ENCODE peak calls at places on chromosomes 16 and 17, in nine cellular contexts. J, O, C, X, I, S, D, B and Z are unnamed samples.

GRCh38 chr16:86911311-86911999 is 333.1 kb downstream of the FOXL1 start:
- DNase-seq in D (no peak), X (no peak), I (no peak), O (no peak), B (no peak), J (no peak), S (no peak), C (no peak), Z (peak)

GRCh38 chr17:41655611-41656111 is 31.3 kb upstream of the KRT17 start:
- DNase-seq in O (no peak), X (no peak), J (no peak), C (peak), S (no peak), I (no peak), B (no peak), D (no peak), Z (no peak)

GRCh38 chr17:34445145-34445544 is 82.1 kb upstream of the CCL1 start:
- DNase-seq in J (no peak), S (no peak), B (no peak), X (no peak), D (no peak), C (no peak), O (no peak), I (no peak), Z (no peak)

GRCh38 chr16:67449328-67449727 is 18.4 kb downstream of the HSD11B2 start:
- DNase-seq in O (no peak), X (no peak), J (no peak), S (no peak), I (no peak), B (no peak), D (no peak), C (no peak), Z (no peak)

GRCh38 chr17:17382901-17383300 is 79.7 kb downstream of the NT5M start:
- DNase-seq in D (no peak), O (no peak), J (no peak), X (no peak), S (no peak), I (no peak), B (no peak), C (no peak), Z (no peak)

GRCh38 chr17:17913695-17914332 is 58.4 kb downstream of the TOM1L2 start:
- DNase-seq in S (peak), D (peak), B (peak), C (peak), I (peak), X (peak), O (peak), J (no peak), Z (peak)

GRCh38 chr16:50861926-50862325 is 120.0 kb downstream of the CYLD start:
- DNase-seq in X (no peak), J (no peak), D (no peak), O (peak), S (peak), I (no peak), C (no peak), B (no peak), Z (no peak)

GRCh38 chr17:43226393-43226792 is 2.0 kb downstream of the CCDC200 start:
- DNase-seq in I (no peak), B (no peak), C (no peak), O (no peak), X (no peak), J (no peak), S (no peak), D (no peak), Z (peak)

GRCh38 chr16:68655806-68656205 is 10.7 kb downstream of the CDH3 start:
- DNase-seq in B (no peak), D (no peak), I (no peak), S (no peak), X (no peak), J (no peak), C (no peak), O (no peak), Z (no peak)

GRCh38 chr17:28758411-28759121 is 14.8 kb downstream of the TRAF4 start:
- DNase-seq in S (no peak), B (no peak), D (no peak), I (no peak), C (no peak), X (no peak), J (no peak), O (no peak), Z (peak)

GRCh38 chr17:74785096-74785980 is 9.2 kb upstream of the NAT9 start:
- DNase-seq in B (no peak), I (no peak), O (no peak), S (no peak), J (no peak), C (no peak), D (no peak), X (no peak), Z (no peak)

GRCh38 chr17:4101127-4101798 is 41.6 kb downstream of the ZZEF1 start:
- DNase-seq in I (no peak), C (no peak), X (no peak), D (peak), O (no peak), B (no peak), S (peak), J (no peak), Z (no peak)

GRCh38 chr17:71760062-71760720 is 360.6 kb upstream of the SOX9 start:
- DNase-seq in S (peak), J (no peak), C (no peak), B (no peak), X (no peak), D (no peak), O (peak), I (no peak), Z (no peak)

GRCh38 chr17:12622726-12623125 is 43.0 kb upstream of the MYOCD start:
- DNase-seq in O (no peak), D (no peak), J (no peak), S (peak), C (no peak), X (peak), I (no peak), B (no peak), Z (no peak)

GRCh38 chr17:47872651-47873161 is 21.7 kb upstream of the SP6 start:
- DNase-seq in J (no peak), I (no peak), D (no peak), C (no peak), S (peak), X (no peak), O (no peak), B (no peak), Z (no peak)

GRCh38 chr17:12588531-12588930 is 77.2 kb upstream of the MYOCD start:
- DNase-seq in S (no peak), D (no peak), O (no peak), X (no peak), C (no peak), I (no peak), J (no peak), B (no peak), Z (no peak)

GRCh38 chr16:12082207-12082606 is 105.7 kb downstream of the SNX29 start:
- DNase-seq in I (no peak), D (no peak), X (no peak), C (no peak), S (no peak), O (no peak), B (no peak), J (no peak), Z (peak)

GRCh38 chr16:69709456-69710084 is 16.8 kb downstream of the NQO1 start:
- DNase-seq in C (peak), I (peak), X (no peak), O (no peak), J (peak), S (peak), D (no peak), B (no peak), Z (no peak)

GRCh38 chr17:80926601-80927250 is 64.9 kb upstream of the CHMP6 start:
- DNase-seq in I (no peak), D (peak), O (no peak), C (peak), X (no peak), J (no peak), S (no peak), B (no peak), Z (no peak)

GRCh38 chr16:11401161-11402050 is 56.1 kb downstream of the RMI2 start:
- DNase-seq in J (no peak), D (no peak), O (no peak), B (no peak), X (no peak), C (no peak), I (no peak), S (no peak), Z (peak)

GRCh38 chr17:78316867-78317816 is 42.7 kb downstream of the SOCS3 start:
- DNase-seq in D (no peak), B (no peak), I (no peak), X (no peak), C (peak), O (no peak), S (peak), J (no peak), Z (no peak)

GRCh38 chr17:64689106-64689505 is 27.0 kb upstream of the SMURF2 start:
- DNase-seq in D (no peak), I (no peak), B (no peak), X (no peak), O (no peak), C (no peak), J (no peak), S (no peak), Z (no peak)

GRCh38 chr17:64698725-64699124 is 36.6 kb upstream of the SMURF2 start:
- DNase-seq in I (no peak), X (no peak), J (no peak), O (no peak), D (no peak), B (no peak), S (peak), C (no peak), Z (no peak)

GRCh38 chr17:64688481-64688880 is 26.4 kb upstream of the SMURF2 start:
- DNase-seq in D (no peak), J (no peak), S (no peak), C (no peak), O (no peak), X (no peak), I (no peak), B (no peak), Z (no peak)

GRCh38 chr17:64692187-64692586 is 30.1 kb upstream of the SMURF2 start:
- DNase-seq in X (no peak), S (peak), O (no peak), J (no peak), I (no peak), D (no peak), C (no peak), B (no peak), Z (no peak)

DNA sequence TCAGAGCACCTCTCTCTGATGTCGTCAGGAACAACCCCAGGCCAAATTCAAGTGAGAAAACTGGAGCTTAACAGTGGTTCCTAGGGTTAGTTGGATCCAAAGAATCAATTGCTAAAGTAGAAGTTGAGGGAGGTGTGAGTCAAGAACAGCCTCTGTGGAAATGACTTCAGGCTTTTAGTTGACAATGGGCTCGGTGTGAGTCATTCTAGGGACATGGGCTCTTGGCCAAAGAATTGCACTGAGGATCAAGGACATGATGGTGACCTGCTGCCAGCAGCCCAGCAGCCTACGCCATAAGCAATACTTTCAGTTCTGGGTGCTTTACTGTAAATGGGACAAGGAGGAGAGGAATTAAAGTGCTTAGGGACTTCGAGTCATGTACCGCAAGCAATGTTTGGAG is 32.1 kb upstream of the SMURF2 start:
- DNase-seq in B (no peak), J (no peak), C (no peak), S (peak), D (no peak), O (no peak), X (peak), I (no peak), Z (no peak)
- H3K27ac ChIP-seq in B (no peak), J (no peak), C (no peak), S (peak), D (no peak), O (no peak), X (no peak), I (no peak), Z (no peak)

DNA sequence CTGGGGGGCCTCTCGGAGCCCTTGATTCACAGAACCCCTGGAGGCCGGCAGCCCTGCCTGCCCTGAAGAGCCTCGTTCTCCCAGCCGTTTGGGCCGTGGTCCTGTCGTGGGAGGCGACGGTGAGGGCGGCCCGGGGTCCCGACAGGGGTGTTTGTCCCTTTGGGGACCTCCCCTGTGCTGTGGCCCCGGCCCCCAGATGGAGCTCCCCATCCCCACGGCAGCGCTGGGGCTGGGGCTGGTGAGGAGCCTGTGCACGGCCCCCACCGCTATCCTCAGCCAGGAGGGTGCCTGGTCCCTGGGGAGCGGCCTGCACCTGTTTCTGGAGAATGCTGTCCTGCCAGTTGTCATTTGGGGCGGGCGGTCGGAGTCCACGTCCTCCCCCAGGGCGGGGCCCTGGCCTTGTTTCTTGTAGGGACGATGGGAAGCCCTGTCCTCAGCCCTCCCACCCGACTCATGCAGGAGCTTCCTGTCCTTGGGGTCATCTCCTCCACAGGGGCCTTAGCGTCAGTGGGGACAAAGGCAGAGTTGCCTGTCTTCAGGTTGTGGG is 6.7 kb downstream of the CAPN15 start:
- DNase-seq in S (no peak), D (no peak), X (no peak), I (no peak), C (no peak), O (no peak), B (no peak), J (no peak), Z (no peak)
- H3K4me3 ChIP-seq in S (no peak), D (no peak), X (no peak), I (no peak), C (no peak), O (no peak), B (no peak), J (no peak), Z (no peak)

GRCh38 chr17:50939542-50939794 is 73.3 kb upstream of the TOB1 start:
- DNase-seq in O (no peak), B (no peak), C (no peak), J (no peak), S (no peak), X (no peak), D (no peak), I (no peak), Z (no peak)
- H3K27ac ChIP-seq in O (no peak), B (no peak), C (no peak), J (no peak), S (no peak), X (no peak), D (no peak), I (no peak), Z (no peak)

GRCh38 chr16:9114112-9114511 is 22.7 kb downstream of the HAPSTR1 start:
- DNase-seq in C (no peak), S (no peak), D (no peak), B (no peak), I (no peak), J (no peak), O (no peak), X (no peak), Z (no peak)

GRCh38 chr16:9114842-9115241 is 23.4 kb downstream of the HAPSTR1 start:
- DNase-seq in B (no peak), I (no peak), C (no peak), S (no peak), D (no peak), J (no peak), O (no peak), X (no peak), Z (no peak)

GRCh38 chr16:9113707-9114106 is 22.3 kb downstream of the HAPSTR1 start:
- DNase-seq in D (no peak), J (no peak), O (no peak), X (no peak), C (no peak), I (no peak), B (no peak), S (no peak), Z (no peak)

GRCh38 chr16:9112844-9113186 is 21.4 kb downstream of the HAPSTR1 start:
- DNase-seq in S (no peak), D (no peak), C (no peak), J (no peak), B (no peak), O (no peak), I (no peak), X (no peak), Z (no peak)

GRCh38 chr16:9112166-9112843 is 20.9 kb downstream of the HAPSTR1 start:
- DNase-seq in O (no peak), I (no peak), S (no peak), D (no peak), J (no peak), B (no peak), X (no peak), C (no peak), Z (no peak)
- H3K4me3 ChIP-seq in O (no peak), I (no peak), S (no peak), D (peak), J (no peak), B (no peak), X (no peak), C (no peak), Z (no peak)

GRCh38 chr17:964881-965280 is 14.7 kb downstream of the NXN start:
- DNase-seq in O (no peak), C (peak), S (no peak), D (no peak), X (no peak), I (no peak), B (no peak), J (no peak), Z (no peak)
- H3K27ac ChIP-seq in O (peak), C (peak), S (peak), D (no peak), X (no peak), I (no peak), B (no peak), J (no peak), Z (peak)